ENCODE peak calls at places on chromosomes 6 and 20, in five cellular contexts. F is body of pancreas, Q is cardiac muscle cell, W is A673, Y is BJ. O is an unnamed sample.

GRCh38 chr6:28486533-28486932 is 29.1 kb downstream of the GPX6 start:
- DNase-seq in F (no peak), Q (no peak), W (no peak), Y (no peak), O (no peak)

GRCh38 chr20:56391596-56392281 is at the start of gene AURKA:
- DNase-seq in F (no peak), Q (peak; percentile 10), W (peak; percentile 10), Y (no peak), O (no peak)

GRCh38 chr20:21808863-21809664 is 103.6 kb downstream of the PAX1 start:
- DNase-seq in F (peak; percentile 66), Q (peak; percentile 82), W (peak; percentile 51), Y (no peak), O (no peak)

GRCh38 chr20:60055740-60056139 is 97.5 kb downstream of the CDH26 start:
- DNase-seq in F (no peak), Q (no peak), W (peak; percentile 48), Y (no peak), O (no peak)

GRCh38 chr6:38169826-38170526 is 350.4 kb downstream of the ZFAND3 start:
- DNase-seq in F (no peak), Q (no peak), W (no peak), Y (no peak), O (no peak)

GRCh38 chr6:105994522-105995402 is 91.4 kb upstream of the PRDM1 start:
- DNase-seq in F (peak; percentile 43), Q (peak; percentile 46), W (peak; percentile 67), Y (peak; percentile 25), O (no peak)

GRCh38 chr6:166786704-166787293 is 159.7 kb upstream of the RPS6KA2 start:
- DNase-seq in F (no peak), Q (peak; percentile 79), W (peak; percentile 79), Y (peak; percentile 9), O (peak; percentile 29)

GRCh38 chr6:27862396-27863061 is 49.7 kb downstream of the OR2B2 start:
- DNase-seq in F (no peak), Q (no peak), W (no peak), Y (no peak), O (no peak)

GRCh38 chr20:34579191-34579661 is 20.7 kb downstream of the MAP1LC3A start:
- DNase-seq in F (peak; percentile 29), Q (no peak), W (peak; percentile 35), Y (no peak), O (peak; percentile 58)

GRCh38 chr6:2766767-2767314 is 1.6 kb downstream of the WRNIP1 start:
- DNase-seq in F (no peak), Q (no peak), W (no peak), Y (no peak), O (no peak)

GRCh38 chr6:149888659-149889058 is 9.3 kb downstream of the RAET1E start:
- DNase-seq in F (no peak), Q (no peak), W (no peak), Y (no peak), O (no peak)

GRCh38 chr6:88843040-88843439 is 120.4 kb downstream of the RNGTT start:
- DNase-seq in F (no peak), Q (no peak), W (no peak), Y (peak; percentile 77), O (no peak)

GRCh38 chr6:33762713-33763112 is 16.0 kb upstream of the IP6K3 start:
- DNase-seq in F (no peak), Q (no peak), W (no peak), Y (no peak), O (no peak)

GRCh38 chr20:35871311-35871771 is 83.0 kb downstream of the SCAND1 start:
- DNase-seq in F (peak; percentile 19), Q (no peak), W (peak; percentile 54), Y (no peak), O (no peak)

GRCh38 chr6:31401403-31401802 is 2.0 kb upstream of the MICA start:
- DNase-seq in F (peak; percentile 59), Q (no peak), W (peak; percentile 69), Y (peak; percentile 59), O (peak; percentile 71)

GRCh38 chr6:85113934-85114582 is 335.8 kb upstream of the NT5E start:
- DNase-seq in F (no peak), Q (peak; percentile 9), W (peak; percentile 57), Y (no peak), O (no peak)

GRCh38 chr6:85114583-85114939 is 335.3 kb upstream of the NT5E start:
- DNase-seq in F (no peak), Q (no peak), W (peak; percentile 38), Y (no peak), O (no peak)

GRCh38 chr6:85116475-85116874 is 333.4 kb upstream of the NT5E start:
- DNase-seq in F (no peak), Q (no peak), W (no peak), Y (no peak), O (no peak)

GRCh38 chr6:85115876-85116275 is 334.0 kb upstream of the NT5E start:
- DNase-seq in F (no peak), Q (no peak), W (no peak), Y (no peak), O (no peak)

GRCh38 chr6:85118233-85118632 is 331.6 kb upstream of the NT5E start:
- DNase-seq in F (no peak), Q (no peak), W (no peak), Y (no peak), O (no peak)
- TF ChIP-seq CTCF in F (no peak), Q (peak; percentile 27), W (peak; percentile 45), Y (peak; percentile 15), O (peak; percentile 20)

GRCh38 chr20:46207031-46207549 is 89.0 kb downstream of the CD40 start:
- DNase-seq in F (no peak), Q (no peak), W (no peak), Y (no peak), O (no peak)

GRCh38 chr20:46209930-46210671 is 92.0 kb downstream of the CD40 start:
- DNase-seq in F (no peak), Q (no peak), W (no peak), Y (no peak), O (no peak)

GRCh38 chr20:46205349-46205748 is 87.2 kb downstream of the CD40 start:
- DNase-seq in F (no peak), Q (no peak), W (no peak), Y (no peak), O (no peak)

GRCh38 chr20:46206025-46206424 is 87.9 kb downstream of the CD40 start:
- DNase-seq in F (no peak), Q (no peak), W (no peak), Y (no peak), O (peak; percentile 4)

GRCh38 chr20:46207783-46208182 is 89.7 kb downstream of the CD40 start:
- DNase-seq in F (no peak), Q (no peak), W (no peak), Y (no peak), O (no peak)
- H3K27me3 ChIP-seq in F (no peaks in the 10 kb centered on the region), Q (no peaks in the 10 kb centered on the region), W (peaks cover 41% of the 10 kb centered on the region), Y (peaks cover 19% of the 10 kb centered on the region), O (peaks cover 35% of the 10 kb centered on the region)

DNA sequence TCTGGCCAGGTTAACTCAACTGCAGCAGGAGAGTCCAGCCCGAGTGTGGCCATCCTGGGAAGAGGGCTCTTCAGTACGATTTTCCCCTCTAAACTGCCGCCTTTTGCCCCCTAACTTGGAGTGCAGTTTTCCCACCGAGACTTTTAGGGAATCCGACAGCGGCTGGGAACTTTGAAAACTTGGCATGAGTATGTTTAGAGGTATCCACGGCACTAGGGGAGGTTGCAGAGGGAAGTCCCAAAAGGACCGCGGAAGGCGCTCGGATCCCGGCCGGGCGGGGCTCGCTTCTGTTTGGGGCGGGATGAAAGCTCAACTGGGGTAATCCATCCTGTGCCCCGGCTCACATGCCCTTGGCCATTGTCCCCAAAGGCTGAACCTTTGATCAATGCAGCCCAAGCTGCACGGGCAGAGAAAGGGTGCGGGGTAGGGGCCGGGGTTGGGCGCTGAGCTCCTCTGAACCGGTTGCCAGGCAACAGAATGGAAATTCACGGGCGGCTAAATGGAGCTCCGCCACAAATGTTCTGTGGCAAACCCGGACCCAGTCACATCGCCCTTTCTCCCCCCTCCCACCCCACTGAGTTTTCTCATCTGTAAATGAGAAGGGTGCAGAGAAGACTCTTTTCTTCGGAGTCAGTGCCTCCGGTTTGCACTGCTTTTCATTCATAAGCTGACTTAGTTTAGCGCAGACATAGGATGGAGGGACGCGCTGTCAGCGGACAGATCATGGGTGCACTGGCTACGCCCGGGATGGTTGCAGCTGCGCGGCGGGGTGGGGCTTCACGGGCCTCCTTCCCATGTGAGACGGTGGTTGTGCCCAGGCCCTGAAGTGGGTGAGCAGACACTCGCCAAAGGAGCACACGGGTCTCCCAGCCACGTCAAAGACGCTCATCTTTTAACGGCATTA is 2.3 kb downstream of the BMP6 start:
- DNase-seq in F (peak; percentile 40), Q (peak; percentile 30), W (peak; percentile 38), Y (no peak), O (no peak)
- H3K4me3 ChIP-seq in F (no peak overlapping the region), Q (peak overlapping the region; percentile 40), W (peak overlapping the region; percentile 48), Y (peak overlapping the region; percentile 7), O (peak overlapping the region; percentile 5)

DNA sequence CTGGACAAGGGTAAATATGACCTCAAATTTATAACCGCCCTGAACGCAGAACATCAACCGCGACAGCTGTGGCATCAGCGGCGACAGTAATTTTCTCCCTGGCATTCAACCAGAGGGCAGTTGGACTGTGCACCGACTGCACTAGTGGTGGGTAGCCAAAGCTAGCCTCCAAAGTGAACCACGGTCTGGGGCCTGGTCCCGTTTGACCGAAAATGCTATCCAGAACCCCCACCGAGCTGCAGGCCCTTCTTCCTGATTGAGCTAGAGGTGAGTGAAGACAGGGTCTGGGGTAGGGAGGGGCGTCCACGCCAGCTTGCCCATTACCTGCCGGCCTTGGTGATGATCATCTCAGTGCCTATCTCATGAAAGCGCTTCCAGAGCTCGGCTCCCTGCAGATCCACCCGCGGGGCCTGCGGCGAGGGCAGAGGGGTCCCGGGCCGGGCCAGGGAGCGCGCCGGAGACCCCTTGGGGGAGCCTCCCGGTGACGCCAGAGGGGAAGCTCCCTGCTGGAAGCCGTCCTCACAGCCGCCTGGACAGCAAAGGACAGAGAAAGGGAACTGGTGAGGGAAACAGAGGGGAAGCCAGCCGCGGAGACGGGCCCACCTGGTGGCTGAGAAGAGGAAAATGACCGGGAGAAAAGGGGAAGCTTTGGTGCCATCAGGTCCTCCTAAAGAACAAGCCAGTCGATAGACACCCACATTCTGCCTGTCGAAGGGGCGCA is 2.0 kb downstream of the TBX18 start:
- DNase-seq in F (peak; percentile 6), Q (peak; percentile 52), W (peak; percentile 41), Y (no peak), O (no peak)
- TF ChIP-seq CTCF in F (no peak), Q (peak; percentile 39), W (peak; percentile 27), Y (peak; percentile 47), O (peak; percentile 62)

GRCh38 chr20:46113071-46113470 is 5.0 kb upstream of the CD40 start:
- DNase-seq in F (no peak), Q (no peak), W (no peak), Y (no peak), O (no peak)
- H3K27me3 ChIP-seq in F (peaks cover 6% of the 10 kb centered on the region), Q (no peaks in the 10 kb centered on the region), W (peaks cover 34% of the 10 kb centered on the region), Y (peaks cover 15% of the 10 kb centered on the region), O (peaks cover 12% of the 10 kb centered on the region)

DNA sequence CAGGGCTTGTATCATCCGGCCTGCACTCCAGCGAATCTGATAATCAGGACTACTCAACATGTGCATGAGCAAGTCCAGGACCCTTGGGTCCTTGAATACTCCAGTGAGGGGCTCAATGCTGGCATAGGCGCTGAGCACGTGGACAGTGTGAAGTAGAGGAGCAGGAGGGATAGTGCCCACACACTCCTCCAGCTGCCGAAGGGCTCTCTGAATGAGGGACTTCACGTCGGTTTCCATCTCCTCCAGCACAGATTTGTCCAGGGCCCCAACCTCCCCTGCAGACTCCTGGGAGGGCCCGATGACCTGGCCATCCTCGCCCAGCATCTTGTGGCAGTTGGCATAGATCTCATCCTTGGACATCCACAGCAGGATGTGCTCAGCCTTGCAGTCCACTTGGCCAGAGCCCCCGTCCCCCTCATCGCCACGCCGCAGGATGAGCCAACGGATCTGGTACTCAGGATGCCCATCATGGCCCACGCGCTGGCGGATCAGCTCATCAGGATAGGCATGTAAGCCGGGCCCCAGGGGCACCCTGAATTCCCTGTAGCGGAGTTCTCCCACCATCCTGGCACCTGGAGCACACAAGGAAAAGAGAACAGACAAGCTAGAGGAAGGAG is 1.3 kb downstream of the CUL7 start:
- DNase-seq in F (peak; percentile 17), Q (no peak), W (no peak), Y (no peak), O (no peak)
- H3K4me3 ChIP-seq in F (peak overlapping the region; percentile 69), Q (peak overlapping the region; percentile 50), W (peak overlapping the region; percentile 83), Y (peak overlapping the region; percentile 78), O (peak overlapping the region; percentile 62)

O was measured in kidney epithelial cell.